ENCODE peak calls at places on chromosomes 1 and 21, in eight cellular contexts. K is stimulated activated naive CD8-positive, alpha-beta T cell treated with anti-CD3 and anti-CD28 coated beads, Interleukin-15, amount 100 ng/mL, for 72 hours; W is CD8-positive, alpha-beta memory T cell; N is activated T-cell treated with anti-CD3 and anti-CD28 coated beads for 48 hours; T is GM06990; E is DMS 273 treated with DMSO at 0.1 percent for 48 hours; D is NCI-H1417; H is activated gamma-delta T cell treated with Interleukin-2 at 50 U/mL for 16 hours. Y is an unnamed sample.

GRCh38 chr1:19469004-19469403 is 16.3 kb downstream of the CAPZB start:
- DNase-seq in K (no peak), W (no peak), N (no peak), T (no peak), E (no peak), D (no peak), H (no peak), Y (no peak)

GRCh38 chr1:201906336-201906735 is 17.6 kb downstream of the SHISA4 start:
- DNase-seq in K (no peak), W (no peak), N (no peak), T (no peak), E (no peak), D (no peak), H (no peak), Y (no peak)

GRCh38 chr21:25518491-25518911 is 88.8 kb downstream of the MRPL39 start:
- DNase-seq in K (no peak), W (no peak), N (no peak), T (no peak), E (no peak), D (no peak), H (no peak), Y (no peak)

GRCh38 chr1:151976868-151977267 is 16.8 kb downstream of the S100A10 start:
- DNase-seq in K (no peak), W (no peak), N (no peak), T (no peak), E (no peak), D (no peak), H (no peak), Y (no peak)

GRCh38 chr1:47593598-47594285 is 155.9 kb downstream of the FOXD2 start:
- DNase-seq in K (no peak), W (no peak), N (no peak), T (no peak), E (no peak), D (no peak), H (no peak), Y (no peak)

GRCh38 chr1:28927442-28928305 is 13.3 kb downstream of the EPB41 start:
- DNase-seq in K (no peak), W (no peak), N (no peak), T (no peak), E (peak), D (peak), H (no peak), Y (no peak)

GRCh38 chr21:39556176-39556575 is 56.6 kb upstream of the B3GALT5 start:
- DNase-seq in K (no peak), W (no peak), N (no peak), T (no peak), E (no peak), D (peak), H (no peak), Y (no peak)

GRCh38 chr1:3547055-3548005 is 64.0 kb downstream of the MEGF6 start:
- DNase-seq in K (no peak), W (no peak), N (no peak), T (no peak), E (no peak), D (peak), H (no peak), Y (no peak)